ENCODE peak calls at places on chromosomes 3 and 15, in four cellular contexts. B is neuronal stem cell; L is DMS153; V is stimulated activated CD8-positive, alpha-beta memory T cell treated with anti-CD3 and anti-CD28 coated beads, Interleukin-15, amount 100 ng/mL, for 48 hours. U is an unnamed sample.

GRCh38 chr3:69214241-69214640 is 91.8 kb upstream of the LMOD3 start:
- DNase-seq in B (no peak), L (no peak), V (no peak), U (no peak)

GRCh38 chr3:196341142-196341541 is 3.0 kb upstream of the TM4SF19 start:
- DNase-seq in B (no peak), L (no peak), V (no peak), U (no peak)

GRCh38 chr15:34987623-34987981 is 485 bp downstream of the ZNF770 start:
- DNase-seq in B (no peak), L (no peak), V (no peak), U (no peak)

GRCh38 chr3:85476891-85477495 is 518.2 kb downstream of the CADM2 start:
- DNase-seq in B (no peak), L (no peak), V (no peak), U (peak; percentile 20)

GRCh38 chr15:62110000-62110851 is 43.4 kb downstream of the C2CD4A start:
- DNase-seq in B (no peak), L (no peak), V (no peak), U (no peak)

GRCh38 chr3:13018561-13019242 is 54.5 kb downstream of the IQSEC1 start:
- DNase-seq in B (no peak), L (no peak), V (no peak), U (no peak)

GRCh38 chr3:16837602-16838001 is 47.2 kb upstream of the PLCL2 start:
- DNase-seq in B (no peak), L (no peak), V (no peak), U (no peak)

GRCh38 chr15:60137711-60138396 is 133.7 kb downstream of the FOXB1 start:
- DNase-seq in B (no peak), L (no peak), V (no peak), U (no peak)

GRCh38 chr3:133440652-133441051 is 40.8 kb downstream of the BFSP2 start:
- DNase-seq in B (no peak), L (no peak), V (no peak), U (no peak)

GRCh38 chr3:101900736-101901135 is 51.4 kb downstream of the NFKBIZ start:
- DNase-seq in B (no peak), L (no peak), V (no peak), U (no peak)

GRCh38 chr15:43625086-43625485 is 6.5 kb upstream of the STRC start:
- DNase-seq in B (no peak), L (no peak), V (no peak), U (no peak)

GRCh38 chr3:33490641-33491241 is 50.5 kb upstream of the UBP1 start:
- DNase-seq in B (no peak), L (no peak), V (no peak), U (no peak)

GRCh38 chr3:183318846-183319770 is 66.1 kb downstream of the B3GNT5 start:
- DNase-seq in B (no peak), L (no peak), V (no peak), U (no peak)

GRCh38 chr15:98906712-98907083 is 100.9 kb downstream of the PGPEP1L start:
- DNase-seq in B (no peak), L (no peak), V (no peak), U (no peak)

GRCh38 chr15:69475769-69476358 is 23.2 kb downstream of the RPLP1 start:
- DNase-seq in B (peak; percentile 60), L (no peak), V (peak; percentile 40), U (peak; percentile 80)

GRCh38 chr15:77695548-77695947 is 62.8 kb upstream of the LINGO1 start:
- DNase-seq in B (no peak), L (no peak), V (no peak), U (no peak)

GRCh38 chr3:11769704-11770103 is 77.0 kb downstream of the TAMM41 start:
- DNase-seq in B (no peak), L (no peak), V (no peak), U (no peak)

GRCh38 chr15:67149068-67149841 is 83.9 kb downstream of the SMAD3 start:
- DNase-seq in B (no peak), L (no peak), V (no peak), U (no peak)

GRCh38 chr3:120839120-120839519 is 68.9 kb upstream of the STXBP5L start:
- DNase-seq in B (no peak), L (no peak), V (no peak), U (no peak)

GRCh38 chr3:132231633-132232032 is 85.6 kb upstream of the ACP3 start:
- DNase-seq in B (no peak), L (no peak), V (no peak), U (peak; percentile 27)

GRCh38 chr3:124648551-124648950 is 81.7 kb upstream of the UMPS start:
- DNase-seq in B (no peak), L (no peak), V (no peak), U (peak; percentile 71)

GRCh38 chr15:79965836-79966630 is 5.0 kb downstream of the BCL2A1 start:
- DNase-seq in B (no peak), L (no peak), V (no peak), U (no peak)